ENCODE peak calls at places on chromosomes 6 and 20, in nine cellular contexts. I is upper lobe of left lung, E is thyroid gland, X is HepG2, V is gastrocnemius medialis, S is tibial nerve, O is Peyer's patch, M is sigmoid colon, C is ovary. P is an unnamed sample.

GRCh38 chr6:119297049-119297448 is 52.5 kb downstream of the MAN1A1 start:
- DNase-seq in I (no peak), S (no peak), V (no peak), M (no peak), O (no peak), X (peak; percentile 49), E (no peak), C (no peak), P (no peak)

GRCh38 chr20:38471245-38471644 is 1.4 kb upstream of the RALGAPB start:
- DNase-seq in V (no peak), I (no peak), X (no peak), O (no peak), E (no peak), C (no peak), S (no peak), M (no peak), P (no peak)

GRCh38 chr6:163765326-163765725 is 350.8 kb downstream of the QKI start:
- DNase-seq in X (no peak), C (no peak), E (no peak), S (no peak), M (no peak), I (no peak), O (no peak), V (no peak), P (no peak)

GRCh38 chr6:63573899-63574553 is 1.7 kb downstream of the LOC128125822 start:
- DNase-seq in O (no peak), E (peak; percentile 10), M (no peak), S (no peak), V (peak; percentile 44), C (no peak), X (peak; percentile 87), I (peak; percentile 49), P (peak; percentile 42)

GRCh38 chr20:5024103-5024502 is 22.8 kb upstream of the SLC23A2 start:
- DNase-seq in S (no peak), O (no peak), V (no peak), X (no peak), E (no peak), I (no peak), M (no peak), C (no peak), P (peak; percentile 44)

GRCh38 chr6:45970326-45970725 is 45.3 kb downstream of the CLIC5 start:
- DNase-seq in X (no peak), C (no peak), S (no peak), M (no peak), E (no peak), O (no peak), V (no peak), I (no peak), P (no peak)

GRCh38 chr6:101080597-101080996 is 199.5 kb upstream of the ASCC3 start:
- DNase-seq in I (no peak), S (no peak), E (no peak), O (no peak), X (no peak), C (no peak), V (no peak), M (no peak), P (no peak)

GRCh38 chr20:48657426-48658197 is 170.2 kb downstream of the PREX1 start:
- DNase-seq in C (peak; percentile 71), S (peak; percentile 44), E (peak; percentile 61), X (peak; percentile 84), I (peak; percentile 74), V (peak; percentile 63), O (no peak), M (peak; percentile 83), P (peak; percentile 78)

GRCh38 chr20:4135385-4136077 is 120.2 kb upstream of the RNF24 start:
- DNase-seq in C (no peak), E (no peak), O (peak; percentile 68), V (no peak), X (peak; percentile 99), S (no peak), M (no peak), I (peak; percentile 21), P (no peak)

GRCh38 chr20:13581451-13581850 is 57.3 kb downstream of the TASP1 start:
- DNase-seq in O (no peak), I (no peak), V (no peak), E (no peak), X (no peak), S (no peak), M (no peak), C (no peak), P (no peak)
- TF ChIP-seq POLR2A in O (no peak), I (no peak), V (no peak), E (no peak), X (no peak), S (no peak), M (no peak), C (no peak), P (no peak)

GRCh38 chr6:56490994-56491393 is 151.7 kb downstream of the DST start:
- DNase-seq in C (no peak), V (no peak), O (no peak), I (no peak), E (no peak), X (no peak), M (no peak), S (no peak), P (no peak)
- H3K27ac ChIP-seq in C (no peak overlapping the region), V (no peak overlapping the region), O (no peak overlapping the region), I (no peak overlapping the region), E (no peak overlapping the region), X (no peak overlapping the region), M (peak overlapping the region; percentile 65), S (no peak overlapping the region), P (no peak overlapping the region)

DNA sequence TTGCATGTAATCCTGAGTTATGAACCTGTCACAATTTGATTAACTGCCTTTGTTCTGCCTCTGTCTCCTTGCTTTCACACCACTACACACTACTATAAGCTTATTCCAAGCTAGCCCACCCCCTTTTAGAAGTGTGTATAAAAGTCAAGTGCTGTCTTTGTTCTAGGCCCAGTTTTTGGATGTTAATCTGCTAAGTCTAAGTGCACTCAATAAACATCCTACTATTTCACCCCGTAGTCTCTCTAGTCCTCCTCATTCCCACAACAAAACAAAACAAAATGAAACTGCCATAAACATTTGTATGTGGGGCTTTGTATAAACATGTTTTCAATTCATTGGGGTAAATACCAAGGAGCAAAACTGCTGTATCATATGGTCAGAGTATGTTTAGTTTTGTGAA is 16.1 kb upstream of the SPACA1 start:
- DNase-seq in V (no peak), E (no peak), C (no peak), M (no peak), O (no peak), S (no peak), X (no peak), I (no peak), P (no peak)
- H3K9me3 ChIP-seq in V (no peaks in the 10 kb centered on the region), E (no peaks in the 10 kb centered on the region), C (no peaks in the 10 kb centered on the region), M (peaks cover 12% of the 10 kb centered on the region), O (no peaks in the 10 kb centered on the region), S (peaks cover 4% of the 10 kb centered on the region), X (peaks cover 39% of the 10 kb centered on the region), I (no peaks in the 10 kb centered on the region), P (no peaks in the 10 kb centered on the region)

DNA sequence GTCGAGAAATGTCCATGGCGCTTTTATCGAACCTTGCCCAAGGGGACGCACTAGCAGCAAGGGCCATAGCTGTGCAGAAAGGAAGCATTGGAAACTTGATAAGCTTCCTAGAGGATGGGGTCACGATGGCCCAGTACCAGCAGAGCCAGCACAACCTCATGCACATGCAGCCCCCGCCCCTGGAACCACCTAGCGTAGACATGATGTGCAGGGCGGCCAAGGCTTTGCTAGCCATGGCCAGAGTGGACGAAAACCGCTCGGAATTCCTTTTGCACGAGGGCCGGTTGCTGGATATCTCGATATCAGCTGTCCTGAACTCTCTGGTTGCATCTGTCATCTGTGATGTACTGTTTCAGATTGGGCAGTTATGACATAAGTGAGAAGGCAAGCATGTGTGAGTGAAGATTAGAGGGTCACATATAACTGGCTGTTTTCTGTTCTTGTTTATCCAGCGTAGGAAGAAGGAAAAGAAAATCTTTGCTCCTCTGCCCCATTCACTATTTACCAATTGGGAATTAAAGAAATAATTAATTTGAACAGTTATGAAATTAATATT is 115.7 kb downstream of the TMEM242 start:
- DNase-seq in M (no peak), X (no peak), I (no peak), E (no peak), O (peak; percentile 36), V (no peak), S (no peak), C (no peak), P (no peak)
- TF ChIP-seq POLR2A in M (no peak), X (no peak), I (no peak), E (no peak), O (no peak), V (no peak), S (no peak), C (no peak), P (no peak)

GRCh38 chr6:89939144-89939543 is 44.9 kb downstream of the GJA10 start:
- DNase-seq in O (no peak), M (no peak), I (no peak), E (no peak), C (no peak), S (no peak), V (no peak), X (no peak), P (no peak)
- H3K27ac ChIP-seq in O (no peak overlapping the region), M (no peak overlapping the region), I (no peak overlapping the region), E (no peak overlapping the region), C (no peak overlapping the region), S (no peak overlapping the region), V (no peak overlapping the region), X (no peak overlapping the region), P (no peak overlapping the region)

GRCh38 chr6:145728986-145729385 is 6.3 kb downstream of the EPM2A start:
- DNase-seq in X (no peak), M (no peak), S (no peak), V (no peak), I (no peak), O (no peak), E (no peak), C (no peak), P (no peak)
- H3K9me3 ChIP-seq in X (peaks cover 22% of the 10 kb centered on the region), M (no peaks in the 10 kb centered on the region), S (no peaks in the 10 kb centered on the region), V (no peaks in the 10 kb centered on the region), I (no peaks in the 10 kb centered on the region), O (no peaks in the 10 kb centered on the region), E (no peaks in the 10 kb centered on the region), C (no peaks in the 10 kb centered on the region), P (no peaks in the 10 kb centered on the region)

GRCh38 chr6:43702522-43703440 is 15.2 kb upstream of the MRPS18A start:
- DNase-seq in E (peak; percentile 95), C (peak; percentile 89), S (peak; percentile 84), I (peak; percentile 96), O (peak; percentile 84), V (peak; percentile 88), M (peak; percentile 96), X (peak; percentile 93), P (peak; percentile 93)
- TF ChIP-seq POLR2A in E (no peak), C (no peak), S (peak; percentile 64), I (no peak), O (peak; percentile 36), V (peak; percentile 67), M (peak; percentile 66), X (no peak), P (peak; percentile 25)

DNA sequence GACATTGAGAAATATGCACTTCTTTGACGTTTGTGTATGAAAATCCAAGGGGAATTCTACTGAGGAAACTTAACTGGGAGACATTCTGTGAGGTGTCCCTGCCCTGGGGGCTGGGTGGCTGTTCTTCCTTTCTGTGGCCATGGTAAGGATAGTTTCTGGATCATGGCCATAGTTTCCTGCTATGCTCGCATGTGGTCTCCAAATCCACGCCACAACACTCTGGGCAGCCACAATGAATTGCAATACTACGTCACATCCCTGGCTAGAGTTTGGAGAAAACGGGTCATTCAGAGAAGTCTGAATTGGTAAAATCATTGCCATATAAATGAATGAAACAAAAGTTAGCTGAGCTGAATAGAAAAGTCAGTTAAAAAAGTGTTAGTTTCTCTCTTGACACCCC is 230.6 kb downstream of the UTRN start:
- DNase-seq in O (no peak), S (no peak), V (no peak), X (no peak), M (no peak), C (no peak), E (no peak), I (no peak), P (no peak)
- H3K27ac ChIP-seq in O (no peak overlapping the region), S (no peak overlapping the region), V (no peak overlapping the region), X (no peak overlapping the region), M (no peak overlapping the region), C (no peak overlapping the region), E (no peak overlapping the region), I (no peak overlapping the region), P (no peak overlapping the region)